ENCODE peak calls at places on chromosomes 3 and 15, in four cellular contexts. J, I, E and C are unnamed samples.
A peak's percentile ranks its signal among the peaks of the same experiment; 100 is the strongest.

GRCh38 chr3:172658344-172659245 is 52.3 kb downstream of the NCEH1 start:
- DNase-seq in J (peak; percentile 97), I (peak; percentile 99), E (peak; percentile 95), C (peak; percentile 65)

GRCh38 chr15:50051811-50052419 is 67.1 kb downstream of the ATP8B4 start:
- DNase-seq in J (peak; percentile 75), I (peak; percentile 68), E (peak; percentile 91), C (no peak)

GRCh38 chr3:119294889-119295769 is 946 bp downstream of the ARHGAP31 start:
- DNase-seq in J (peak; percentile 37), I (peak; percentile 46), E (peak; percentile 70), C (peak; percentile 73)

GRCh38 chr15:63146684-63147083 is 10.6 kb downstream of the RPS27L start:
- DNase-seq in J (no peak), I (no peak), E (peak; percentile 13), C (no peak)

GRCh38 chr3:127690106-127690505 is 17.4 kb downstream of the ABTB1 start:
- DNase-seq in J (peak; percentile 79), I (peak; percentile 67), E (peak; percentile 90), C (peak; percentile 93)

GRCh38 chr3:129602730-129603560 is 3.5 kb downstream of the PLXND1 start:
- DNase-seq in J (peak; percentile 83), I (peak; percentile 92), E (peak; percentile 96), C (peak; percentile 100)

GRCh38 chr3:134354612-134355275 is 19.5 kb downstream of the AMOTL2 start:
- DNase-seq in J (no peak), I (no peak), E (peak; percentile 50), C (peak; percentile 15)

GRCh38 chr15:80679167-80679804 is 15.8 kb upstream of the ABHD17C start:
- DNase-seq in J (peak; percentile 97), I (no peak), E (no peak), C (no peak)

GRCh38 chr3:185280572-185281365 is 26.9 kb upstream of the EHHADH start:
- DNase-seq in J (peak; percentile 58), I (peak; percentile 53), E (peak; percentile 78), C (peak; percentile 77)

GRCh38 chr3:37337481-37337880 is 163.1 kb upstream of the LRRFIP2 start:
- DNase-seq in J (no peak), I (no peak), E (no peak), C (no peak)

GRCh38 chr3:106824856-106825255 is 552.4 kb upstream of the CCDC54 start:
- DNase-seq in J (no peak), I (peak; percentile 80), E (peak; percentile 60), C (peak; percentile 76)

GRCh38 chr3:65671004-65671403 is 367.7 kb downstream of the MAGI1 start:
- DNase-seq in J (no peak), I (no peak), E (peak; percentile 15), C (no peak)

GRCh38 chr3:67647390-67647878 is 7.0 kb downstream of the SUCLG2 start:
- DNase-seq in J (peak; percentile 86), I (peak; percentile 99), E (peak; percentile 99), C (peak; percentile 78)

GRCh38 chr15:29037997-29038700 is 152.4 kb downstream of the APBA2 start:
- DNase-seq in J (no peak), I (peak; percentile 20), E (no peak), C (no peak)

GRCh38 chr3:105362021-105362665 is 4.6 kb upstream of the ALCAM start:
- DNase-seq in J (no peak), I (peak; percentile 69), E (peak; percentile 76), C (peak; percentile 62)

GRCh38 chr15:91465086-91465485 is 365.0 kb downstream of the SV2B start:
- DNase-seq in J (no peak), I (no peak), E (no peak), C (no peak)
- H3K4me2 ChIP-seq in J (no peak overlapping the region), I (no peak overlapping the region), E (no peak overlapping the region), C (no peak overlapping the region)

GRCh38 chr3:112632596-112632995 is 8.3 kb downstream of the CCDC80 start:
- DNase-seq in J (no peak), I (no peak), E (peak; percentile 35), C (no peak)

GRCh38 chr3:112635674-112636073 is 5.3 kb downstream of the CCDC80 start:
- DNase-seq in J (no peak), I (peak; percentile 87), E (peak; percentile 91), C (peak; percentile 58)

GRCh38 chr3:112633757-112634156 is 7.2 kb downstream of the CCDC80 start:
- DNase-seq in J (no peak), I (no peak), E (peak; percentile 44), C (no peak)

GRCh38 chr3:112633191-112633590 is 7.8 kb downstream of the CCDC80 start:
- DNase-seq in J (no peak), I (no peak), E (peak; percentile 26), C (no peak)

DNA sequence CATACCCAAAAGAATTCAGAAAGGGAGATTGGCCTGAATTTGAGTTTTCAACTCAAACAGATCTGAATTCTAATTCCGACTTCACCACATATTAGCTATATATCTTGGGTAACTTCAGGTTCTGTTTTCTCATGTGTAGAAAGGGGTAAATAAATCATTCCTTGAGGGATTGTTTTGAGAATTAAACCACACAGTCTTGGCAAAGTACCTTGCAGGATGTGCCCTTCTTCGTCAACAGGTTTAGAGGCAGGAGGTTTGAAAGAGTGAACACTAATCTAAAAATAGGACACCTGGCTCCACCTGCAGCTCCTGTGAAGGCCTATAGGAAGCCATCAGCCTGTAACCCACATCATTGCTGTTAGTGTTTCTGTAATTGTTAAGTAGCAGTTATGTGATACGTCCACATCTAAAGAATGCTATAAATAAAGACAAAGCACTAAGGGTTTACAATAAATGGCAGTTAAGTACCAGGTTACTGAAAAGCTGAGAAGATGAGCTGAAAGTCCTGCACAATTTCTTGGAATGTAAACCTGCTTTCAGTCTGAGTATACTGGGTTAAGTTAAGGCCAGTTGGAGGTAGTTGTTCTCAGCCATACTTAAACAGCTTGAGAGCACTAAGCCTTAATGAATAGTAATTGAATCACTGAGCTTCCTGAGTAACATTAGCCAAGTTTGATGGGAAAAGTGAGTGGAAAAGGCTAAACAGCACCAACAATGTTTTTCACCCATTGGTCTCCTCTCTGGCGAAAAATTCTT is 6.0 kb downstream of the CCDC80 start:
- DNase-seq in J (no peak), I (no peak), E (peak; percentile 56), C (no peak)
- H2AFZ ChIP-seq in J (no peak overlapping the region), I (no peak overlapping the region), E (no peak overlapping the region), C (no peak overlapping the region)

GRCh38 chr15:95086543-95087252 is 855.3 kb downstream of the MCTP2 start:
- DNase-seq in J (no peak), I (peak; percentile 73), E (no peak), C (no peak)

GRCh38 chr15:95085056-95085455 is 853.7 kb downstream of the MCTP2 start:
- DNase-seq in J (no peak), I (no peak), E (no peak), C (no peak)

GRCh38 chr15:95087253-95087609 is 855.9 kb downstream of the MCTP2 start:
- DNase-seq in J (no peak), I (peak; percentile 3), E (no peak), C (no peak)
- H3K9me3 ChIP-seq in J (no peaks in the 10 kb centered on the region), I (no peaks in the 10 kb centered on the region), E (no peaks in the 10 kb centered on the region), C (no peaks in the 10 kb centered on the region)

DNA sequence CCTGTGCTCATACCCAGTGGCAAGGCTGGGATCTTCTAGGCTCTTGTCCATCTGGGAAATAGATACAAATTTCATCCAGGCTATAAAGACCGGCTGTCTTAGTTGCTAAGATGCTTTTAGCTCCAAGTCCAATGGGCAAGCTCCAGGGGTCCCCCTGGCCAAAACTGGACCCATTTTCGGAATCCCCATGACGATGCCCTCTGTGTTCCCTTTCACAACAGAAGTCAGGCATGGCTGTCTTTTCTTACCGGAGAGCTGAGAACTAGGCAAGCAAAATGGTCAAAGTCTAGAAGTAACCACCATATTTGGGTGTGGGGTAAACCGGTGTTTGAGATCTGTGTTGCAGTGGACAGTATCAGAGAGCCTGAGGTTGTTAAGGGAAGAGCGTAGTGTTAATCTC is 1.0 kb downstream of the GLYCTK start:
- DNase-seq in J (no peak), I (no peak), E (no peak), C (peak; percentile 26)
- H3K4me2 ChIP-seq in J (peak overlapping the region; percentile 84), I (peak overlapping the region; percentile 85), E (peak overlapping the region; percentile 93), C (peak overlapping the region; percentile 88)

DNA sequence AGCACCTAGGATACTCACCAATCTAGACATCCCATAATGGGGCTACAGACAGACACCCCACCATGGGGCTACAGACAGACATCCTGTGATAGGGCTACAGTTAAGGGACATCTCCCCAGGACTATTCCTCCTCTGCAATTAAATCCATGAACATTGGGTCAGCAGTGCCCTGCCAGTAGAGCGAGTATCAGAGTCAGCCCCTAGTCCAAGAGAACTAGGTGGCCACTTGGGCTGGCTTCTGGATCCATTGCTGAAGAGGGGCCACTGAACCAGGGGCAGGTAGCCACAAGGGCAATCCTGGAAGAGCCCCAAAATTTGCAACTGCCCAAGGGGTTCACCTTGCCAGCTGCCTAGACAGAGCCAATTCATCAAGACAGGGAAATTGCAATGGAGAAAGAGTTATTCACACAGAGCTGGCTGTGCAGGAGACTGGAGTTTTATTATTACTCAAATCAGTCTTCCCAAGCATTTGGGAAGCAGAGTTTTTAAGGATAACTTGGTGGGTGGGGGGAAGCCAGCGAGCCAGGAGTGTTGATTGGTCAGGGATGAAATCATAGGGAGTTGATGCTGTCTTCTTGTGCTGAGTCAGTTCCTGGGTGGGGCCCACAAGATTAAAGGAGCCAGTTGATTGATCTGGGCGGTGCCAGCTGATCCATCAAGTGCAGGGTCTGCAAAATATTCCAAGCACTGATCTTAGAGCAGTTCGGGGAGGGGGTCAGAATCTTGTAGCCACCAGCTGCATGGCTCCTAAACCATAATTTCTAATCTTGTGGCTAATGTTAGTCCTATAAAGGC is 170.2 kb upstream of the SMAD3 start:
- DNase-seq in J (no peak), I (no peak), E (peak; percentile 47), C (no peak)
- H2AFZ ChIP-seq in J (no peak overlapping the region), I (no peak overlapping the region), E (no peak overlapping the region), C (no peak overlapping the region)

GRCh38 chr15:93413745-93414144 is 324.7 kb upstream of the RGMA start:
- DNase-seq in J (no peak), I (no peak), E (no peak), C (no peak)
- H3K9me3 ChIP-seq in J (no peaks in the 10 kb centered on the region), I (no peaks in the 10 kb centered on the region), E (no peaks in the 10 kb centered on the region), C (no peaks in the 10 kb centered on the region)

DNA sequence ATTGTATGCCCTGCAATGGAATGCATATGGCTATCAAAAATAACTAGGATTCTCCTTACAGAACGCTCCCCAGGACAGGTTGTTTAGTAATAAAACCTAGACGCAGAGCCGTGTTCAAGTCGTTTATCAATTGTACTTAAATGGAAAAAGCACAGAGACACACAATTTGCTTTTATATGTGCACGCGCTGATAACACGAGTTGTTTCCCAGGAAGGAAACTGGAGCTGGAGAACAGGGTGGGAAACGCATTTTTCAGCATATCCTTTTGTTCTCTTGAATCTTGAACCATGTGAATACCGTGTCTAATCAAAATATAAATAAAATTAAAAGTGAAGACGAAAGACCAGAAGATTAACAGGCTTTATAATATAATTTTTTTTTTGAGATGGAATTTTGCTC is 3.6 kb upstream of the ANPEP start:
- DNase-seq in J (no peak), I (no peak), E (no peak), C (peak; percentile 9)
- H3K4me2 ChIP-seq in J (no peak overlapping the region), I (peak overlapping the region; percentile 3), E (no peak overlapping the region), C (peak overlapping the region; percentile 52)